ENCODE peak calls at places on chromosome 20, in four cellular contexts. A, V, E and M are unnamed samples.

GRCh38 chr20:13331536-13331935 is 110.5 kb downstream of the ISM1 start:
- DNase-seq in E (no peak), A (no peak), V (no peak), M (no peak)

GRCh38 chr20:23214903-23215302 is 128.8 kb upstream of the CD93 start:
- DNase-seq in A (no peak), V (no peak), E (no peak), M (no peak)

GRCh38 chr20:9298906-9299305 is 215.5 kb upstream of the LAMP5 start:
- DNase-seq in A (no peak), V (no peak), E (no peak), M (no peak)

GRCh38 chr20:2387180-2387577 is 6.5 kb downstream of the TGM6 start:
- DNase-seq in A (no peak), E (no peak), V (no peak), M (no peak)

GRCh38 chr20:34516874-34517542 is 786 bp downstream of the DYNLRB1 start:
- DNase-seq in V (no peak), A (no peak), E (no peak), M (no peak)

GRCh38 chr20:51187318-51187717 is 164.4 kb upstream of the KCNG1 start:
- DNase-seq in A (no peak), E (no peak), V (no peak), M (no peak)

GRCh38 chr20:46520976-46521579 is 7.7 kb upstream of the ZNF334 start:
- DNase-seq in V (peak), A (peak), E (no peak), M (no peak)

GRCh38 chr20:9467995-9468394 is 46.4 kb upstream of the LAMP5 start:
- DNase-seq in A (no peak), V (no peak), E (no peak), M (no peak)

GRCh38 chr20:22374678-22375590 is 209.4 kb downstream of the FOXA2 start:
- DNase-seq in E (no peak), V (no peak), A (no peak), M (no peak)

GRCh38 chr20:49032455-49032854 is 13.7 kb upstream of the CSE1L start:
- DNase-seq in V (no peak), E (no peak), A (no peak), M (no peak)

GRCh38 chr20:49028684-49029083 is 17.4 kb upstream of the CSE1L start:
- DNase-seq in V (no peak), A (no peak), E (no peak), M (no peak)

GRCh38 chr20:49034070-49034732 is 11.9 kb upstream of the CSE1L start:
- DNase-seq in V (no peak), E (no peak), A (no peak), M (no peak)

GRCh38 chr20:49029203-49029602 is 16.9 kb upstream of the CSE1L start:
- DNase-seq in A (no peak), E (no peak), V (no peak), M (no peak)

DNA sequence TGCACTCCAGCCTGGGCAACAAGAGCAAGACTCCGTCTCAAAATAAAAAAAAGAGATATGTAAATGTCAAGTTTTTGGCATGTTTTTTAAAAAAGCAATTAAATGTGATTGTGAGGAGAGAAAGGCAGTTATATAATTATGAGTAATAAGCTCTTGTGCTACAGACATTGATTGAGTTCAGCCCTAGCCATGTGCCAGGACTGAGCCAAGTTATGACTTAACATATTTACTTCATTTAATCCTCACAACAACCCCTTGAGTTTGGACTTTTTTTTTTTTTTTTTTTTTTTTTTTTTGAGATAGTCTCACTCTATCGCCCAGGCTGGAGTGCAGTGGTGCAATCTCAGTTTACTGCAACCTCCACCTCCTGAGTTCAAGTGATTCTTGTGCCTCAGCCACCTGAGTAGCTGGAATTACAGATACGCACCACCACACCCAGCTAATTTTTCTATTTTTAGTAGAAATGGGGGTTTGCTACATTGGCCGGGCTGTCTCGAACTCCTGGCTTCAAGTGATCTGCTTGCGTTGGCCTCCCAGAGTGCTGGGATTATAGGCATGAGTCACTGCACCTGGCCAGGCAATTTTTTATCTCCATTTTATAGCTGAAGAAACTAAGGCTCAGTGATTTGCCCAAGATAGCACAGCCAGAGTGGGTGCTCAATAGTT is 15.0 kb upstream of the CSE1L start:
- DNase-seq in V (peak), E (no peak), A (peak), M (no peak)
- TF ChIP-seq CTCF in V (no peak), E (no peak), A (no peak), M (no peak)

DNA sequence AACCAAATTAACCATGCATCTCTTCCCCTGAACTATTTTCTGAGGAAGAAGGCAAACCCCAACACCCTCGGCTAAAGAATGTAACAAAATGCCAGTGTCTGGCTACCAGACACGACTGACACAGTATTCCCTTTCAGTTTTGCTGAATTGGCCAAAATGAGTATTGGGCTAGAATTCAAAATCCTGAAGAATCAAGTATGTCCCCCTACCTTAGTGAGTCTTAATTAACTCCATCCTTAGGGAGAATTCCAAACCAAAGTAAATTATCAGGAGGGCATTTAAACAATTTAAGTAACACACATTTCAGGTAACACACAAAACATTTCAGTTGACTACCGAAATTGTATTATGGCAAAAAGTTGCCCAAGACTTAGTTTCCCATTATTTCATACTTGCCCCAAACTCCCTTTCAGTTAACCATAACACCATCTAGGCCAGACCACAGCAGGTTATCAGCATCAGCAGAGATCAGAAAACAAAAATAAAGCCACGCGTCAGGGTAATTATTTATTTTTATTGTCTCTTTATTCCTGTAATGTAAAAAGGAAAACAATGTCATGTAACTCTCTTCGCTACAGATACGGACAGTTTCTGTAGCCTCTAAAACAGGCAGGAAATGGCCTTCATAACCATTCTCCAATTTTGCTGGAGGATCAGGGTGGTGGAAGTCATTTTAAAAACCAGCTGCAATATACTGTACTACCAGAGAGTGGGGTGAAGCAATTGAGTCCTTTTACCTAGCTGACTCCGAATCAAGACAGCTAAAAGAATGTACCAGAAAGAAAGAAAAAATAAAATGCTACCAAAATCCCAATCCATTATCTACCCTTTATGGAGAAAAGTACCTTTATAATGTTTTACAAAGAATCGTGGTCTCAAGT is 1.9 kb downstream of the SNX5 start:
- DNase-seq in A (no peak), V (no peak), E (no peak), M (no peak)
- TF ChIP-seq CTCF in A (peak), V (peak), E (no peak), M (peak)

GRCh38 chr20:16904751-16905150 is 156.6 kb downstream of the OTOR start:
- DNase-seq in V (no peak), E (no peak), A (no peak), M (no peak)
- TF ChIP-seq CTCF in V (no peak), E (peak), A (no peak), M (peak)

GRCh38 chr20:36275011-36275410 is 31.1 kb upstream of the DLGAP4 start:
- DNase-seq in V (no peak), A (no peak), E (no peak), M (no peak)

GRCh38 chr20:36274248-36274841 is 31.8 kb upstream of the DLGAP4 start:
- DNase-seq in A (no peak), E (no peak), V (no peak), M (no peak)

GRCh38 chr20:36272547-36273220 is 33.5 kb upstream of the DLGAP4 start:
- DNase-seq in V (no peak), A (no peak), E (no peak), M (no peak)

GRCh38 chr20:36271639-36272546 is 34.2 kb upstream of the DLGAP4 start:
- DNase-seq in V (no peak), E (no peak), A (no peak), M (no peak)

GRCh38 chr20:36273414-36274247 is 32.5 kb upstream of the DLGAP4 start:
- DNase-seq in V (no peak), E (no peak), A (no peak), M (no peak)
- TF ChIP-seq CTCF in V (peak), E (peak), A (no peak), M (peak)

DNA sequence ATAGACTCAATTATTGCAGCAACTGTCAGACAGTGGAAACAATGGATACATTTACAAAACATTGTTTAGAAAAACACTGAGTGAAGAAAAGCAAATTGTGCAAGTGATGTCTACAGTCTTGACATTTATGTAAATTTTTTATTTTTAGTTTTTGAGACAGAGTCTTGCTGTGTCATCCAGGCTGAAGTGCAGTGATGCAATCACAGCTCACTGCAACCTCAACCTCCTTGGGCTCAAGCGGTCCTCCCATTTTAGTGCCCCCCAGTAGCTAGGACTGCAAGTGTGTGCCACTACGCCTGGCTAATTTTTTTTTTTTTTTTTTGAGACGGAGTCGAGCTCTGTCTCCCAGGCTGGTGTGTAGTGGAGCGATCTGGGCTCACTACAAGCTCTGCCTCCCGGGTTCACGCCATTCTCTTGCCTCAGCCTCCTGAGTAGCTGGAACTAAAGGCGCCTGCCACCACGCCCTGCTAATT is 9.7 kb downstream of the CNBD2 start:
- DNase-seq in E (no peak), A (no peak), V (no peak), M (no peak)
- TF ChIP-seq CTCF in E (no peak), A (no peak), V (no peak), M (no peak)

GRCh38 chr20:63652192-63652980 is 838 bp downstream of the STMN3 start:
- DNase-seq in E (no peak), A (peak), V (peak), M (no peak)
- TF ChIP-seq CTCF in E (no peak), A (no peak), V (no peak), M (peak)

DNA sequence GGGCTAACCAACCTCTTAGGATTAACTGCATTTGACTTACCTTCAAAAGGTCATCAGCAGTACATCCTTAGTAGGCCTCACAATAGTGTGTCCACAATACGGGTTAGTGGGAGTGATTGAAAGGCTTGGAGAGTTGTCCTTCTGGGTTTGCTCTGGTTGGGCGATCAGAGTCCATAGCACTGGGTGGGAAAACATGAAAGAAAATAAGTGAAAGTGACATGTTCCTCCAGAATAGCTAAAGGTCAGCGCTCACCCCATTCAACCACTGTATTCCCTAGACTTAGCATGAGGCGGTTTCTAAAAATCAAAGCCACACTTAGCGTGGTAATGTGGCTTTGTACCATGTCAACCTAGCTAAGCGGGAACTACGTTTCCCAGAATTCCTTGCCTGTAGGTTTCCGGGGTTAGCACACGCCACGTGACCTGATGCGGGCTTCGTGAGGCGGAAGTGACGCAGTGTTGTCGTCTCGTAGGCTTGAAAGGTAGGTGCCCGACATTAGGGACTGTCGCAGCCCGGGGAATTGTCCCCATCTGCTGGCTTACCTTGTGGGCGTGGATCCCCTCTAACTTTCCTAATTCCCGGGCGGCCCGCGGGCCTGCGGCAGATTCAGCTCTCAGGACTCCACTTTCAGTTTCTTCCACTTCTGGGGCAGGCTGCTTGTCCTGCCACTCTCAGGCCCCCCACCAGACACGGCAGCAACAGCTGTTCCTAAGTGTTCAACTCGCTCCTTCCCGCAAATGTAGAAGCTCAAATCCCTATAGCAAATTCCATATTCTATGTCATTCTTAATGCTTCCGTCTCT is 19.8 kb upstream of the SCP2D1 start:
- DNase-seq in V (peak), A (peak), E (peak), M (no peak)
- TF ChIP-seq CTCF in V (peak), A (no peak), E (no peak), M (peak)

GRCh38 chr20:47678536-47678935 is 106.7 kb downstream of the SULF2 start:
- DNase-seq in A (no peak), V (no peak), E (no peak), M (no peak)

GRCh38 chr20:47679462-47679861 is 105.8 kb downstream of the SULF2 start:
- DNase-seq in V (no peak), E (no peak), A (no peak), M (no peak)

GRCh38 chr20:47676912-47677311 is 108.4 kb downstream of the SULF2 start:
- DNase-seq in A (no peak), E (no peak), V (no peak), M (no peak)

GRCh38 chr20:47677314-47678129 is 107.8 kb downstream of the SULF2 start:
- DNase-seq in V (no peak), E (no peak), A (no peak), M (no peak)

GRCh38 chr20:47678130-47678453 is 107.2 kb downstream of the SULF2 start:
- DNase-seq in E (no peak), V (no peak), A (no peak), M (no peak)
- TF ChIP-seq CTCF in E (no peak), V (no peak), A (no peak), M (no peak)